ENCODE peak calls at places on chromosomes 4 and X, in four cellular contexts. I, W, O and H are unnamed samples.

GRCh38 chr4:150479665-150480064 is 102.3 kb upstream of the MAB21L2 start:
- DNase-seq in I (no peak), W (no peak), O (no peak), H (no peak)

GRCh38 chrX:103756736-103757135 is 19.9 kb upstream of the PLP1 start:
- DNase-seq in I (no peak), W (no peak), O (no peak), H (no peak)

GRCh38 chrX:63560601-63561218 is 209.6 kb upstream of the SPIN4 start:
- DNase-seq in I (peak; percentile 49), W (peak; percentile 71), O (peak; percentile 78), H (peak; percentile 70)

GRCh38 chr4:185859106-185859505 is 47.1 kb upstream of the SORBS2 start:
- DNase-seq in I (no peak), W (no peak), O (no peak), H (no peak)

GRCh38 chr4:3524349-3524748 is 7.9 kb downstream of the LRPAP1 start:
- DNase-seq in I (no peak), W (no peak), O (no peak), H (peak; percentile 52)

GRCh38 chrX:115616943-115617563 is 56.1 kb downstream of the PLS3 start:
- DNase-seq in I (no peak), W (peak; percentile 68), O (no peak), H (no peak)

GRCh38 chrX:133337250-133337649 is 78.0 kb downstream of the GPC4 start:
- DNase-seq in I (no peak), W (no peak), O (no peak), H (no peak)

GRCh38 chrX:31266172-31267076 is 194.6 kb upstream of the FTHL17 start:
- DNase-seq in I (no peak), W (no peak), O (no peak), H (peak; percentile 82)

GRCh38 chrX:7996414-7996813 is 69.2 kb upstream of the PNPLA4 start:
- DNase-seq in I (peak; percentile 11), W (peak; percentile 54), O (peak; percentile 35), H (no peak)

GRCh38 chr4:56656346-56656643 is 24.8 kb downstream of the HOPX start:
- DNase-seq in I (no peak), W (no peak), O (no peak), H (no peak)

GRCh38 chr4:13542577-13543042 is 1.7 kb downstream of the NKX3-2 start:
- DNase-seq in I (no peak), W (no peak), O (no peak), H (no peak)

GRCh38 chrX:1542994-1543725 is 6.2 kb upstream of the P2RY8 start:
- DNase-seq in I (no peak), W (no peak), O (no peak), H (no peak)

GRCh38 chrX:74537011-74537390 is 77.4 kb downstream of the RLIM start:
- DNase-seq in I (no peak), W (peak; percentile 53), O (no peak), H (no peak)

GRCh38 chr4:110953898-110954297 is 331.0 kb upstream of the PITX2 start:
- DNase-seq in I (no peak), W (no peak), O (no peak), H (no peak)

GRCh38 chrX:85196319-85196718 is 47.3 kb downstream of the SATL1 start:
- DNase-seq in I (no peak), W (no peak), O (no peak), H (no peak)

GRCh38 chrX:141652315-141652714 is 46.2 kb downstream of the SPANXD start:
- DNase-seq in I (no peak), W (no peak), O (no peak), H (no peak)

GRCh38 chr4:118313098-118313497 is 39.7 kb downstream of the PRSS12 start:
- DNase-seq in I (no peak), W (no peak), O (no peak), H (no peak)

GRCh38 chr4:182916483-182917181 is 554 bp downstream of the DCTD start:
- DNase-seq in I (no peak), W (peak; percentile 67), O (no peak), H (peak; percentile 86)

GRCh38 chr4:149719357-149719756 is 96.3 kb downstream of the IQCM start:
- DNase-seq in I (no peak), W (no peak), O (no peak), H (no peak)